ENCODE peak calls at places on chromosome 13, in ten cellular contexts. J is fibroblast of mammary gland; S is CD4-positive, alpha-beta memory T cell; C is AG09319; W is CD8-positive, alpha-beta T cell; R is SK-MEL-5; M is AG04450; Z is activated CD4-positive, alpha-beta T cell treated with anti-CD3 and anti-CD28 coated beads, Interleukin-2, amount 10 ng/mL, durations not matched to agents 7 days and 5 days; Y is NCI-H1436; E is stimulated activated effector memory CD8-positive, alpha-beta T cell treated with anti-CD3 and anti-CD28 coated beads, Interleukin-12 subunit alpha, Interleukin-12 subunit beta, amount 100 ng/mL, for 72 hours. V is an unnamed sample.

GRCh38 chr13:43156916-43157315 is 133.5 kb downstream of the DNAJC15 start:
- DNase-seq in R (no peak), E (peak; percentile 26), Z (no peak), Y (no peak), J (no peak), S (no peak), C (no peak), M (no peak), W (no peak), V (no peak)

GRCh38 chr13:33000365-33000764 is 15.9 kb upstream of the KL start:
- DNase-seq in W (no peak), R (no peak), S (no peak), Z (no peak), C (no peak), E (no peak), J (no peak), M (no peak), Y (no peak), V (no peak)

GRCh38 chr13:75762066-75762937 is 126.2 kb downstream of the LMO7 start:
- DNase-seq in M (no peak), C (no peak), Y (no peak), S (peak; percentile 58), W (peak; percentile 27), Z (peak; percentile 59), E (no peak), J (peak; percentile 57), R (no peak), V (no peak)

GRCh38 chr13:65310663-65311328 is 1919.3 kb downstream of the PCDH9 start:
- DNase-seq in M (no peak), Y (no peak), Z (no peak), C (no peak), W (no peak), E (no peak), R (no peak), S (no peak), J (no peak), V (no peak)

GRCh38 chr13:113148407-113148806 is 10.0 kb upstream of the PROZ start:
- DNase-seq in W (no peak), R (no peak), C (no peak), M (no peak), J (no peak), S (no peak), E (no peak), Y (no peak), Z (no peak), V (no peak)

GRCh38 chr13:46926856-46927625 is 30.2 kb upstream of the HTR2A start:
- DNase-seq in W (no peak), Z (no peak), S (no peak), C (no peak), E (no peak), Y (no peak), J (peak; percentile 57), M (no peak), R (no peak), V (no peak)

GRCh38 chr13:98293570-98294142 is 116.6 kb upstream of the RNF113B start:
- DNase-seq in J (peak; percentile 47), R (no peak), Z (no peak), S (no peak), M (no peak), Y (no peak), C (no peak), E (no peak), W (no peak), V (no peak)

GRCh38 chr13:112220296-112220875 is 153.4 kb downstream of the SOX1 start:
- DNase-seq in Y (no peak), E (no peak), S (no peak), W (no peak), C (no peak), M (no peak), J (no peak), Z (no peak), R (no peak), V (no peak)

GRCh38 chr13:75395056-75395455 is 86.9 kb downstream of the TBC1D4 start:
- DNase-seq in M (no peak), J (no peak), Z (no peak), W (no peak), Y (no peak), C (no peak), S (no peak), E (no peak), R (no peak), V (peak; percentile 74)

GRCh38 chr13:46551410-46552301 is 1.3 kb upstream of the LRCH1 start:
- DNase-seq in W (peak; percentile 55), Z (peak; percentile 55), Y (peak; percentile 36), C (no peak), E (peak; percentile 72), J (peak; percentile 73), S (peak; percentile 52), R (peak; percentile 82), M (no peak), V (peak; percentile 73)